ENCODE peak calls at places on chromosomes 2 and 18, in four cellular contexts. R, I, X and E are unnamed samples.

GRCh38 chr2:99682280-99683060 is 192.7 kb upstream of the REV1 start:
- DNase-seq in R (no peak), I (no peak), X (no peak), E (no peak)

GRCh38 chr2:127514485-127514884 is 11.8 kb downstream of the IWS1 start:
- DNase-seq in I (no peak), X (no peak), R (no peak), E (no peak)

GRCh38 chr2:212683346-212683745 is 144.7 kb upstream of the ERBB4 start:
- DNase-seq in X (no peak), R (no peak), I (no peak), E (no peak)

GRCh38 chr18:48942554-48943261 is 8.1 kb downstream of the SMAD7 start:
- DNase-seq in X (no peak), R (no peak), I (peak), E (peak)

GRCh38 chr2:221958224-221958623 is 340.6 kb downstream of the PAX3 start:
- DNase-seq in R (no peak), X (no peak), I (no peak), E (no peak)

GRCh38 chr2:78553866-78554647 is 471.4 kb upstream of the REG3G start:
- DNase-seq in R (peak), X (no peak), I (no peak), E (no peak)

GRCh38 chr2:19744456-19744855 is 157.3 kb downstream of the TTC32 start:
- DNase-seq in R (no peak), I (no peak), X (no peak), E (no peak)

GRCh38 chr2:221434155-221434554 is 137.9 kb downstream of the EPHA4 start:
- DNase-seq in I (no peak), X (no peak), R (no peak), E (no peak)

GRCh38 chr2:53583583-53583982 is 184.0 kb upstream of the CHAC2 start:
- DNase-seq in R (no peak), X (no peak), I (no peak), E (peak)

GRCh38 chr2:66364495-66364992 is 70.4 kb upstream of the MEIS1 start:
- DNase-seq in X (no peak), R (no peak), I (no peak), E (no peak)

GRCh38 chr2:54557601-54558187 is 101.6 kb downstream of the SPTBN1 start:
- DNase-seq in R (peak), X (no peak), I (peak), E (peak)

GRCh38 chr2:4246364-4247131 is 543.2 kb downstream of the DCDC2C start:
- DNase-seq in I (no peak), R (no peak), X (no peak), E (no peak)

GRCh38 chr18:9153281-9153680 is 16.7 kb downstream of the ANKRD12 start:
- DNase-seq in I (no peak), R (no peak), X (no peak), E (no peak)

GRCh38 chr2:79638943-79639342 is 126.1 kb downstream of the CTNNA2 start:
- DNase-seq in I (no peak), X (no peak), R (peak), E (no peak)

GRCh38 chr2:121634354-121635307 is 14.6 kb downstream of the CLASP1 start:
- DNase-seq in I (peak), R (no peak), X (no peak), E (no peak)

GRCh38 chr18:39296293-39296888 is 1730.8 kb upstream of the CELF4 start:
- DNase-seq in R (no peak), X (no peak), I (no peak), E (no peak)

GRCh38 chr18:39841133-39842041 is 2113.6 kb upstream of the PIK3C3 start:
- DNase-seq in R (peak), I (peak), X (no peak), E (peak)

GRCh38 chr18:41378628-41379027 is 576.4 kb upstream of the PIK3C3 start:
- DNase-seq in R (peak), I (no peak), X (no peak), E (no peak)

GRCh38 chr2:224369028-224369632 is 32.8 kb downstream of the FAM124B start:
- DNase-seq in I (peak), R (peak), X (no peak), E (peak)

GRCh38 chr2:203446071-203446481 is 89.0 kb downstream of the RAPH1 start:
- DNase-seq in R (no peak), I (no peak), X (no peak), E (no peak)

GRCh38 chr2:148812306-148812705 is 62.7 kb upstream of the KIF5C start:
- DNase-seq in I (no peak), R (peak), X (no peak), E (no peak)

GRCh38 chr2:38109732-38110181 is 33.8 kb upstream of the CYP1B1 start:
- DNase-seq in R (no peak), X (no peak), I (peak), E (peak)

GRCh38 chr2:38771632-38772031 is 6.4 kb upstream of the GEMIN6 start:
- DNase-seq in I (no peak), R (no peak), X (no peak), E (no peak)

GRCh38 chr18:7566587-7567486 is at the start of gene PTPRM:
- DNase-seq in X (no peak), I (peak), R (peak), E (peak)

GRCh38 chr2:45554764-45555163 is 56.3 kb downstream of the SRBD1 start:
- DNase-seq in R (no peak), X (no peak), I (no peak), E (no peak)

GRCh38 chr2:83071352-83071751 is 1387.7 kb downstream of the SUCLG1 start:
- DNase-seq in R (no peak), I (no peak), X (no peak), E (peak)

GRCh38 chr2:17966793-17967192 is 88.3 kb downstream of the KCNS3 start:
- DNase-seq in X (no peak), R (no peak), I (no peak), E (no peak)

GRCh38 chr2:40554665-40555294 is 102.9 kb upstream of the SLC8A1 start:
- DNase-seq in X (peak), I (peak), R (peak), E (peak)

GRCh38 chr2:200787351-200788128 is 24.2 kb upstream of the BZW1 start:
- DNase-seq in R (no peak), I (no peak), X (no peak), E (no peak)

GRCh38 chr2:246489-247145 is 17.2 kb downstream of the SH3YL1 start:
- DNase-seq in R (peak), I (no peak), X (no peak), E (peak)

GRCh38 chr2:135055182-135055786 is 3.2 kb downstream of the RAB3GAP1 start:
- DNase-seq in I (no peak), R (no peak), X (no peak), E (no peak)

GRCh38 chr2:201972621-201973255 is 60.9 kb upstream of the FZD7 start:
- DNase-seq in R (no peak), I (no peak), X (no peak), E (no peak)

GRCh38 chr18:48356151-48356745 is 52.9 kb downstream of the ZBTB7C start:
- DNase-seq in I (no peak), R (no peak), X (no peak), E (no peak)

GRCh38 chr2:45024600-45025291 is 15.5 kb upstream of the SIX2 start:
- DNase-seq in R (no peak), X (no peak), I (peak), E (no peak)

GRCh38 chr2:30686000-30686399 is 121.2 kb downstream of the CAPN13 start:
- DNase-seq in I (no peak), X (no peak), R (peak), E (peak)

GRCh38 chr2:211373203-211373602 is 816.8 kb downstream of the CPS1 start:
- DNase-seq in X (no peak), R (no peak), I (no peak), E (no peak)
- TF ChIP-seq PBX3 in X (no peak), R (no peak), I (no peak), E (no peak)

GRCh38 chr2:179341152-179341866 is 76.7 kb upstream of the SESTD1 start:
- DNase-seq in I (no peak), X (no peak), R (no peak), E (no peak)
- TF ChIP-seq PBX3 in I (no peak), X (no peak), R (no peak), E (no peak)

DNA sequence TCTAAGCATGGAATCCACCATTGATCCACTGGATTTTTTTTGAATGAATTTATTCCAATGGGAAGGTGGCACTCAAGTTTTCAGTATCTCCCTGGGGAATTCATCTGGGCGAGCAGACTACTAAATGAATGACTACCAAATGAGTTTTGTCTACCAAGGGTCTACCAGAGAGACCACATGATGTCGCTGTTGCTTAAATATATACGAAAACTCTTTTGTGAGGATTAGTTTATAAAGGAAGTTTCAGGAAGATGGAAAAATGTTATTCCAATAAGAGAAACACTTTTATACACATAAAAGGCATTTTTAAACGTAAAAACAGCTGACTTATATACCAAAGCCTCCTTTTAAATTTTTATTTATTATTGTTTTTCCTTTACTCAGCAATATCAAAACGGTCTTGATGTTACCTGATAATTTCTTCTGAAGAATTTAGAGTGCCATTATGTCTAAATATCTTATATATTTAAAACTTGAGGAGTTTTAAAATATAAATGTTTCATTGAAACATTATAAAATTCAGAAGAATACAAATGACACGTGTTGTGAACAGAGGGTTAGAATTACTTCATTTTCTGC is 139.7 kb downstream of the HRH4 start:
- DNase-seq in R (peak), X (no peak), I (peak), E (peak)
- TF ChIP-seq PBX3 in R (no peak), X (no peak), I (no peak), E (no peak)

GRCh38 chr2:68747413-68747812 is 12.8 kb downstream of the ARHGAP25 start:
- DNase-seq in X (no peak), R (no peak), I (no peak), E (no peak)
- TF ChIP-seq PBX3 in X (no peak), R (no peak), I (no peak), E (no peak)

DNA sequence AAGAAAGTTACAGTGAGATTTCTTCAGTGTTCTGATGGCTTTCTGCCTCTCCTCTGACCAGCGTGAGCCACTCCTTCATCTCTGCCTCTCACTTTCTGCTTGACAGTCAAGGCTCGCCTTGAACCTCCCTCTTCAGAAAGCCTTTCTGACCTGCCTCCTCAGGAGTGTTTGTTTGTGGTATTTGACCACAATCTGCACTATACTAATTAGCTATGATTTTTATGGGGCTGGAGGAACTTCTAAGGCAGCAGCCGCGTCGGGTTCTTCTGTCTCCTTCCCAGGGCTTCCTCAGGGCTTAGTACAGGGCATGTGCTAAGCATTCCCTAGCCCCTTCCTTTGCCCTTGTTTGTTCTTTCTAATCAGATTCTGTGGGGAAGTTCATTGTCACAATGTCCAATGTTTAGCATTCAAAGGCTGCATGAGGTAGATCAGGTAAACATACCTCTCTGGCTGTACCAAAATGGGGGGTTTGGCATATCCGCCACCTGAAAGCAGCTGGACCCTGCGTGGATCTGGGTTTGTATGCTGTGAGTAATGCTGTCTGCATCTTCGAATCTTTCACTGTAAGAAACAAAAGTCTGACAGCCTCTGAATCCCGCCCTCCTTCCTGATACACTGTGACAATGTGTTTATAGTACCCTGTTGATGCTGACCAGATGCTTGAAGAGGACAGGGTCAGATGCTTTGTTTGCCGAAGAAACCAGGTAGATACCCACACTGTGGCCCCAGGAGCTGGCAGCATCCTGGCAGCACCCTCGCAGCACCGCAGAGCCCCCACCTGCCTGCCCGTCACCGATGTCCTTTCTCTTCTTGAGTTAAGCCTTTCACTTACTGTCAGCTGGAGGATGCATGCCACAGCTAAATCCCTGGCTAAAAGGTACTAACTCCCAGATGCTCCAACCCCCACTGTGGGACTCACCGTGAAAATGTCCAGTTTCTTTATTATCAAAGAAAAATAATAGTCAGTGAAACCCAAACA is 260.8 kb upstream of the HDAC4 start:
- DNase-seq in X (no peak), I (no peak), R (no peak), E (no peak)
- TF ChIP-seq PBX3 in X (no peak), I (no peak), R (no peak), E (no peak)

DNA sequence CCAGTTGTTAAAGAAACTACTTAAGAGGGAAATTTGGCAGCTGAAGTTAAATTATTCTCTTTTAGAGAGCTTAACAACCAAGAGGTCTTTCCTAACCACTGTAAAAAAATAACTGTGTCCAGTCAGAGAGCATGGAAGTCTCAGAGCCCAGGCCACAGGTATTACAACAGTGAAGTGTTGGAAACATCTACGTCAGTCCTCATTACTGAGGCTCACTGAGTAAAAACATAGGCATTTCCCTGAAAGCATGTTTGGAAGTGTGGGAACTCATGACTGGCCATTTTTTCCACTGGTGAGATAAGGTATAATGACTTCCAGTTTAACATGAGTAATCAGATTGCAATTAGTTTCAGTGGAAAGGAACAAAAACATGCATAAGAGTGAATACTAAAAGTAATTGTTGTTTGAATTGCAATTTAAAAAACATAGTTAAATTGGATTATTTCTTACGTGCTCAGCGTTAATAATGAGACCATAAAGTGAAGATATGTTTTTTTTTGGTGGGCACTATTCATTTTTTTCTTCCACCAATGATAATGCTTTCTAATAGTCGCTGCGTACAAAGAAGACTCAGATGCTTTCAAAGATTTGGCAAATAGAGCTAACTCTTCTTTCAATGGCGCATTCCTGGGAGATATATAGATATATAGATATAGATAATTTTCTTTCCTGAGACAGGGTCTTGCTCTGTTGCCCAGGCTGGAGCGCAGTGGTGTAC is 60.8 kb downstream of the EFEMP1 start:
- DNase-seq in X (no peak), R (no peak), I (peak), E (no peak)
- TF ChIP-seq PBX3 in X (no peak), R (peak), I (no peak), E (no peak)

GRCh38 chr2:12715878-12716249 is 872 bp upstream of the TRIB2 start:
- DNase-seq in X (no peak), I (peak), R (peak), E (peak)
- TF ChIP-seq PBX3 in X (no peak), I (no peak), R (no peak), E (no peak)

GRCh38 chr18:23859466-23860352 is 154.8 kb upstream of the TTC39C start:
- DNase-seq in X (no peak), R (no peak), I (no peak), E (peak)
- TF ChIP-seq PBX3 in X (no peak), R (no peak), I (no peak), E (no peak)

DNA sequence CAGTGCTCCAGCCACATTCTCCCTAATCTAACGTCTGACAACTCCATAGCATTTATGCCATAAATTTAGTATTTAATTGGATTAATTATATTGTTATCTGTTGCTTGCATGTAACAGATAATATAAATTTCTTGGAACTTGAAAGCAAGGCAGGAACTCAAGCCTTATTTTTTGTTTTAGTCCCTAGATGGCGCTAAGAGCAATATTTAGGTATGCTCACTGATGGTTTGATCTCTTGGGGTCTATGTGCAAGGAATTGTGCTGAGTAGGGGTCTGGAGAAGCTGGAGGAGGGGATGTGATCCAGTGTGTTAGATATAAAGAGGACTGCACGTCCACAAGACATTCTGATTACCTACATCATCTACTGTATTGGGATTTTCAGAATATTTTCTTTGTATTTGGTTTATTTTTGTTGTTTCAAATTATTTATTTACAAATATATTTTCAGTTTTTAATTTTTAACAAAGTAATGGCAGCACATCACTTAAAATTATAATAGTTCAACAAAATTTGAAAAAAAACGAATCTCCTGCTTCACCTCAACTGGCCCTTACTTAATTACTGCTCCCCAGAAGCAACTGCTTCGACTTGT is 32.8 kb downstream of the KATNAL2 start:
- DNase-seq in I (no peak), X (no peak), R (peak), E (peak)
- TF ChIP-seq PBX3 in I (no peak), X (no peak), R (no peak), E (no peak)